ENCODE peak calls at places on chromosomes 3 and 15, in seven cellular contexts. P, C, Q, U, V, R and Z are unnamed samples.

GRCh38 chr3:36124118-36124796 is 256.0 kb upstream of the STAC start:
- DNase-seq in P (peak; percentile 41), C (no peak), Q (peak; percentile 4), U (peak; percentile 15), V (no peak), R (peak; percentile 38), Z (peak; percentile 72)

GRCh38 chr3:78875851-78876250 is 891.9 kb downstream of the ROBO1 start:
- DNase-seq in P (no peak), C (no peak), Q (no peak), U (no peak), V (no peak), R (no peak), Z (no peak)

GRCh38 chr3:159209459-159209858 is 407.6 kb downstream of the MFSD1 start:
- DNase-seq in P (no peak), C (no peak), Q (no peak), U (no peak), V (no peak), R (no peak), Z (no peak)

GRCh38 chr15:35698331-35698730 is 152.4 kb upstream of the DPH6 start:
- DNase-seq in P (no peak), C (no peak), Q (no peak), U (no peak), V (no peak), R (no peak), Z (no peak)

GRCh38 chr3:18061737-18062136 is 319.3 kb upstream of the TBC1D5 start:
- DNase-seq in P (no peak), C (no peak), Q (no peak), U (no peak), V (no peak), R (no peak), Z (no peak)

GRCh38 chr3:41640076-41640475 is 321.8 kb downstream of the ULK4 start:
- DNase-seq in P (no peak), C (no peak), Q (no peak), U (no peak), V (no peak), R (no peak), Z (no peak)

GRCh38 chr3:49724586-49724985 is 835 bp upstream of the GMPPB start:
- DNase-seq in P (no peak), C (peak; percentile 32), Q (no peak), U (peak; percentile 53), V (no peak), R (no peak), Z (no peak)

GRCh38 chr3:107987036-107987557 is 103.7 kb downstream of the CD47 start:
- DNase-seq in P (no peak), C (no peak), Q (peak; percentile 24), U (peak; percentile 59), V (no peak), R (peak; percentile 46), Z (no peak)

GRCh38 chr3:58013973-58014649 is 5.9 kb downstream of the FLNB start:
- DNase-seq in P (no peak), C (no peak), Q (no peak), U (peak; percentile 89), V (no peak), R (no peak), Z (no peak)

GRCh38 chr3:100650651-100651611 is 41.5 kb downstream of the ADGRG7 start:
- DNase-seq in P (no peak), C (peak; percentile 13), Q (no peak), U (no peak), V (peak; percentile 69), R (no peak), Z (no peak)

GRCh38 chr3:71076361-71076997 is 507.0 kb downstream of the FOXP1 start:
- DNase-seq in P (no peak), C (no peak), Q (no peak), U (no peak), V (no peak), R (peak; percentile 41), Z (no peak)

GRCh38 chr3:136146981-136147729 is 49.0 kb downstream of the MSL2 start:
- DNase-seq in P (no peak), C (no peak), Q (no peak), U (no peak), V (no peak), R (peak; percentile 18), Z (no peak)

GRCh38 chr3:135240426-135240825 is 445.4 kb downstream of the EPHB1 start:
- DNase-seq in P (no peak), C (no peak), Q (no peak), U (no peak), V (no peak), R (no peak), Z (no peak)

GRCh38 chr3:86175593-86175992 is 815.4 kb downstream of the VGLL3 start:
- DNase-seq in P (peak; percentile 61), C (no peak), Q (no peak), U (no peak), V (no peak), R (no peak), Z (peak; percentile 73)

GRCh38 chr3:126338796-126339241 is 18.4 kb downstream of the KLF15 start:
- DNase-seq in P (no peak), C (no peak), Q (no peak), U (peak; percentile 70), V (no peak), R (no peak), Z (no peak)

GRCh38 chr3:24240306-24240705 is 254.3 kb downstream of the THRB start:
- DNase-seq in P (no peak), C (no peak), Q (no peak), U (no peak), V (no peak), R (no peak), Z (no peak)

GRCh38 chr15:72098076-72098475 is 19.9 kb downstream of the MYO9A start:
- DNase-seq in P (no peak), C (no peak), Q (no peak), U (no peak), V (no peak), R (no peak), Z (no peak)

GRCh38 chr3:7682822-7683229 is 818.8 kb upstream of the LMCD1 start:
- DNase-seq in P (no peak), C (no peak), Q (peak; percentile 18), U (no peak), V (no peak), R (no peak), Z (peak; percentile 20)

GRCh38 chr15:42448281-42448680 is 42.7 kb downstream of the ZNF106 start:
- DNase-seq in P (no peak), C (no peak), Q (no peak), U (no peak), V (no peak), R (no peak), Z (no peak)
- TF ChIP-seq YY1 in P (no peak), C (no peak), Q (no peak), U (no peak), V (no peak), R (no peak), Z (no peak)

GRCh38 chr15:68819451-68820204 is 1.1 kb downstream of the ANP32A start:
- DNase-seq in P (no peak), C (peak; percentile 48), Q (no peak), U (peak; percentile 56), V (no peak), R (peak; percentile 24), Z (peak; percentile 28)

GRCh38 chr15:68820589-68821189 is at the start of gene ANP32A:
- DNase-seq in P (peak; percentile 70), C (peak; percentile 100), Q (peak; percentile 84), U (peak; percentile 100), V (peak; percentile 62), R (peak; percentile 85), Z (peak; percentile 92)

GRCh38 chr15:68821190-68821897 is 649 bp upstream of the ANP32A start:
- DNase-seq in P (no peak), C (no peak), Q (no peak), U (no peak), V (no peak), R (no peak), Z (no peak)

GRCh38 chr15:68818671-68819450 is 1.8 kb downstream of the ANP32A start:
- DNase-seq in P (no peak), C (peak; percentile 59), Q (no peak), U (peak; percentile 74), V (no peak), R (peak; percentile 24), Z (peak; percentile 38)

GRCh38 chr15:68820205-68820588 is 498 bp downstream of the ANP32A start:
- DNase-seq in P (no peak), C (peak; percentile 29), Q (no peak), U (no peak), V (no peak), R (peak; percentile 21), Z (no peak)
- TF ChIP-seq YY1 in P (no peak), C (no peak), Q (no peak), U (no peak), V (no peak), R (no peak), Z (no peak)

GRCh38 chr3:169131695-169132464 is 531.6 kb downstream of the MECOM start:
- DNase-seq in P (no peak), C (no peak), Q (no peak), U (no peak), V (no peak), R (no peak), Z (no peak)

GRCh38 chr3:169137076-169137475 is 526.4 kb downstream of the MECOM start:
- DNase-seq in P (no peak), C (no peak), Q (no peak), U (no peak), V (no peak), R (no peak), Z (no peak)

GRCh38 chr3:169137943-169138342 is 525.6 kb downstream of the MECOM start:
- DNase-seq in P (no peak), C (no peak), Q (no peak), U (no peak), V (no peak), R (no peak), Z (no peak)

GRCh38 chr3:169134194-169134593 is 529.3 kb downstream of the MECOM start:
- DNase-seq in P (no peak), C (no peak), Q (no peak), U (no peak), V (no peak), R (no peak), Z (no peak)

DNA sequence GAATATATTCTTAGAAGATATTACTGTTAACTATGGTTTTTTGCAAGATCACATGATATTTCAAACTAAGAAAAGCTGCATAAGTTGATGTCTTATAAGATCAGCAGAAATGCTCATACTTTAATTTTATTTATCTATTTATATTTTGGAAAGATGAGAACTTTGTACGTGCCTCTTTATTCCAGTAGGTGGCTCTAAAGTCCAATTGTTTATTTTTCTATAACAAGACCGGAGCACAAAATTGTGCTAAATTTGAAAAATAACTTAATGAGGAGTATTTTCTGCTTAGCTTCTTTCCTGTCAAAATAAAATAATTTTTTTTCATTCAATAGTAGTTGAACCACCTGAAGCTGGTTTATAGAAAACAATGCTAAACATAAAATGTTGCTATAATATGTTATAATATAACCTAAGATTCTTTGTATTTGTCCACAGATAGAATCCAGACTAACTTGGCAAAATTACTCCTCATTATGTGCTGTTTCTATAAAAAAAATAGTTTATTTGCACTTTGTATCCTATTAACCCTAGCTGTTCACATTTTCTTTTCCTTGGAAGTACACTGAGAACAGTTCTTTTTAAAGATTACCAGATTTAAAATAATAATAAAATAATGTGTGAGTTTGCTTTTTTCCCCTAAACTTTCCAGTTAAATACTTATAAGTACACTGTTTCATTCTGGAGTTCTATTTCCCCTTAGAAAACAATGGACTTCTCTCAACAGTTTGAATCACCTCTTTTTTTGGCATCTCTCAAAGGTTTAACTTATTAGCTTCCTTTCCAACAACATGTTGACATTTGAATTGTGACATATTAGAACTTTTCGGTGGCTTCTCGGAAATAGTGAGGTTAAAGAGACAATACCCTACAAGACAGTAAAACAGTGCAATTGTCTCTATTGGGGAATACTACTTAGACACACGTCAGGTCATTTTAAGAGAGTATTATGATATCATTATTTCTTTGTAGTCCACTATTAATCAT is 530.0 kb downstream of the MECOM start:
- DNase-seq in P (no peak), C (no peak), Q (no peak), U (no peak), V (no peak), R (no peak), Z (no peak)
- TF ChIP-seq YY1 in P (no peak), C (no peak), Q (no peak), U (no peak), V (no peak), R (no peak), Z (no peak)

GRCh38 chr3:61927332-61927731 is 366.0 kb downstream of the PTPRG start:
- DNase-seq in P (no peak), C (no peak), Q (no peak), U (peak; percentile 65), V (no peak), R (no peak), Z (no peak)
- TF ChIP-seq YY1 in P (no peak), C (no peak), Q (no peak), U (no peak), V (no peak), R (no peak), Z (no peak)